ENCODE peak calls at places on chromosomes 12 and 14, in four cellular contexts. A is PC-3; N is CD8-positive, alpha-beta T cell; L is esophagus squamous epithelium. K is an unnamed sample.

GRCh38 chr14:79712302-79712950 is 498.9 kb downstream of the DIO2 start:
- DNase-seq in A (no peak), N (no peak), L (no peak), K (no peak)

GRCh38 chr14:37711499-37712475 is 116.4 kb downstream of the TTC6 start:
- DNase-seq in A (peak), N (no peak), L (no peak), K (no peak)

GRCh38 chr12:83656004-83656403 is 969.3 kb downstream of the TMTC2 start:
- DNase-seq in A (peak), N (no peak), L (no peak), K (no peak)

GRCh38 chr14:75242546-75243273 is 35.9 kb upstream of the FOS start:
- DNase-seq in A (peak), N (no peak), L (no peak), K (no peak)

GRCh38 chr12:52461693-52462092 is 9.7 kb upstream of the KRT6B start:
- DNase-seq in A (no peak), N (no peak), L (no peak), K (no peak)

GRCh38 chr14:58963873-58964597 is 224.4 kb upstream of the DAAM1 start:
- DNase-seq in A (no peak), N (no peak), L (no peak), K (no peak)

GRCh38 chr12:44672042-44672441 is 204.1 kb downstream of the NELL2 start:
- DNase-seq in A (no peak), N (no peak), L (no peak), K (no peak)

GRCh38 chr12:49054096-49054495 is 6.5 kb downstream of the KMT2D start:
- DNase-seq in A (no peak), N (no peak), L (no peak), K (no peak)

GRCh38 chr12:42364692-42365091 is 38.7 kb downstream of the PPHLN1 start:
- DNase-seq in A (no peak), N (no peak), L (no peak), K (no peak)

GRCh38 chr12:71947645-71948105 is 9.0 kb downstream of the TPH2 start:
- DNase-seq in A (peak), N (no peak), L (no peak), K (no peak)

GRCh38 chr14:69335421-69335820 is 62.7 kb downstream of the ERH start:
- DNase-seq in A (peak), N (no peak), L (no peak), K (no peak)

GRCh38 chr12:118109088-118109487 is 5.3 kb upstream of the VSIG10 start:
- DNase-seq in A (no peak), N (no peak), L (no peak), K (no peak)

GRCh38 chr14:98954347-98955000 is 317.5 kb downstream of the BCL11B start:
- DNase-seq in A (no peak), N (no peak), L (no peak), K (no peak)

GRCh38 chr12:120762093-120762492 is 36.5 kb downstream of the ACADS start:
- DNase-seq in A (no peak), N (no peak), L (no peak), K (no peak)

GRCh38 chr12:109732321-109733305 is 19.0 kb downstream of the FAM222A start:
- DNase-seq in A (no peak), N (no peak), L (no peak), K (no peak)

GRCh38 chr12:110641512-110641911 is 27.6 kb downstream of the TCTN1 start:
- DNase-seq in A (no peak), N (no peak), L (no peak), K (no peak)

GRCh38 chr12:54159140-54159539 is 29.6 kb downstream of the SMUG1 start:
- DNase-seq in A (no peak), N (no peak), L (no peak), K (peak)

GRCh38 chr12:46219892-46220655 is 48.8 kb downstream of the SLC38A1 start:
- DNase-seq in A (peak), N (peak), L (no peak), K (no peak)

GRCh38 chr14:69087061-69087461 is 65.9 kb downstream of the DCAF5 start:
- DNase-seq in A (no peak), N (no peak), L (no peak), K (no peak)

GRCh38 chr14:68518910-68519686 is 273.8 kb downstream of the ZFP36L1 start:
- DNase-seq in A (no peak), N (no peak), L (no peak), K (no peak)

GRCh38 chr12:119176267-119177055 is 2.3 kb upstream of the HSPB8 start:
- DNase-seq in A (peak), N (no peak), L (peak), K (no peak)

GRCh38 chr14:67265131-67265530 is 23.9 kb downstream of the PALS1 start:
- DNase-seq in A (peak), N (no peak), L (no peak), K (no peak)

GRCh38 chr12:132374821-132375445 is 45.5 kb upstream of the GALNT9 start:
- DNase-seq in A (no peak), N (no peak), L (no peak), K (no peak)

GRCh38 chr12:6072302-6072752 is 52.1 kb downstream of the VWF start:
- DNase-seq in A (peak), N (no peak), L (no peak), K (no peak)
- TF ChIP-seq CTCF in A (no peak), N (no peak), L (peak), K (no peak)

GRCh38 chr12:1517007-1517406 is 77.4 kb downstream of the FBXL14 start:
- DNase-seq in A (peak), N (peak), L (no peak), K (no peak)

GRCh38 chr12:1519642-1520041 is 74.7 kb downstream of the FBXL14 start:
- DNase-seq in A (no peak), N (no peak), L (no peak), K (no peak)

GRCh38 chr12:1518763-1519516 is 75.4 kb downstream of the FBXL14 start:
- DNase-seq in A (peak), N (no peak), L (no peak), K (no peak)

GRCh38 chr12:1518486-1518762 is 76.0 kb downstream of the FBXL14 start:
- DNase-seq in A (no peak), N (no peak), L (no peak), K (no peak)

DNA sequence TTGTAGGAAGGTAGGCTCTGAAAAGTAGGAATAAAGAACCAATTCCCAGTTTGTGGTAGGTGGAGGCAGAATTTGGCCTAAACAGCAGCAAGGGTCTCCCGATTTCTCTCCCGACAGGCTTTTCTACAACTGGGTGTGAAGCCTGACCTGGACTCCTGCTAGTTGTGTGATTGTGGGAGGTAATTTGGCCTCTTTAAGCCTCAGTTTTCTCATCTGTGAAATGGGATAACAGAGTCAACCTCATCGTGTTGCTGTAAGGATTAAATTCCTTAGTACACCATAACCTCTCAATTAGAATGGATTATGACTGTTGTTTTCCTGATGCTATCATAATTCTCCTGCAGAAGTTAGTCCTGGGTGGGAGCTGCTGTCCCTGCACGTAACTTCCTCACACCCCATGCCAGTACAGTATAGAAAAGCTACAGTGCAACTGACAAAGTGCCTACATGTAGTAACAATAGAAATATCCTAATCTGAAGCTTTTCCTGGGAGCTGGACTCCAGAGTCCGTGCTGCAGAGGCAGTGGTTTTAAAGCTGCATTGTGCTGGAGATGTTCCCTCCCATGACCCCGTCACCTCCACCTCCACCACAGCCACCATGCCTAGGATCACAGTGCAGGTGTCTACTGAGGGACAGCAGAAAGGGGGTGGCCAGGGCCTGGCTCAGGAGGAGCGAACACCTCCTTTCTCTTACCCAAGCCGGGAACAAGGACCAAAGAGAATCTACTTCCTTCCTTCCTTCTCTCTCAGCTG is 76.5 kb downstream of the FBXL14 start:
- DNase-seq in A (no peak), N (no peak), L (no peak), K (no peak)
- TF ChIP-seq CTCF in A (no peak), N (no peak), L (no peak), K (no peak)

GRCh38 chr14:61560323-61560722 is 135.0 kb upstream of the HIF1A start:
- DNase-seq in A (peak), N (no peak), L (no peak), K (no peak)

GRCh38 chr14:61559641-61560201 is 135.6 kb upstream of the HIF1A start:
- DNase-seq in A (no peak), N (no peak), L (no peak), K (no peak)

GRCh38 chr14:61561657-61562276 is 133.5 kb upstream of the HIF1A start:
- DNase-seq in A (peak), N (no peak), L (peak), K (no peak)

GRCh38 chr14:61562321-61563161 is 132.8 kb upstream of the HIF1A start:
- DNase-seq in A (peak), N (no peak), L (no peak), K (no peak)

DNA sequence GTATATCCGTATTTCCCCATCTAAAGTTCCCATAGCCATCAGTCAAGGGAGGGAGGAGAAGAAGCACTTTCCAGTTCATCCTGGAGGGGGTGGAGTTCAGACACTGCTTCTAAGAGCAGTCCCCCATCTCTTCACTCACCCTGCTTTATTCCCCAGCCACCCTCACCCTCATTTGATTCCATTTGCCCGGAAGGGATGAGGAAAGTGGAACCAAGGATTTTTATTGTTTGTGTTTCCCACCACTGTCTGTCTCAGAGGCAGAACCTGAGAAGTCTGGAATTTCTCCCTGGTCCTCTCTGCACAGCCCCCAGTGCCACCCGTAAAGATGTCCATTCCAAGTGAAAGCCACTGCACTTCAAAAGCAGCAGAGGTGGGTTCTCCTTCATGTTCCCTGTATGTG is 134.2 kb upstream of the HIF1A start:
- DNase-seq in A (peak), N (no peak), L (no peak), K (no peak)
- TF ChIP-seq CTCF in A (peak), N (no peak), L (no peak), K (no peak)

GRCh38 chr12:17593715-17594406 is 496.1 kb downstream of the RERGL start:
- DNase-seq in A (no peak), N (no peak), L (no peak), K (no peak)

GRCh38 chr12:17591113-17591512 is 498.9 kb downstream of the RERGL start:
- DNase-seq in A (no peak), N (no peak), L (no peak), K (no peak)

GRCh38 chr12:17592472-17592871 is 497.5 kb downstream of the RERGL start:
- DNase-seq in A (no peak), N (no peak), L (no peak), K (no peak)

GRCh38 chr12:17588968-17589367 is 501.0 kb downstream of the RERGL start:
- DNase-seq in A (peak), N (no peak), L (no peak), K (no peak)
- TF ChIP-seq CTCF in A (peak), N (no peak), L (no peak), K (no peak)

GRCh38 chr12:50265770-50266524 is 17.4 kb downstream of the LIMA1 start:
- DNase-seq in A (no peak), N (no peak), L (no peak), K (no peak)

GRCh38 chr12:50263832-50264231 is 19.5 kb downstream of the LIMA1 start:
- DNase-seq in A (no peak), N (no peak), L (no peak), K (no peak)

GRCh38 chr12:50258167-50258551 is 25.2 kb downstream of the LIMA1 start:
- DNase-seq in A (no peak), N (no peak), L (no peak), K (no peak)

GRCh38 chr12:50257226-50258166 is 25.8 kb downstream of the LIMA1 start:
- DNase-seq in A (peak), N (no peak), L (no peak), K (no peak)

DNA sequence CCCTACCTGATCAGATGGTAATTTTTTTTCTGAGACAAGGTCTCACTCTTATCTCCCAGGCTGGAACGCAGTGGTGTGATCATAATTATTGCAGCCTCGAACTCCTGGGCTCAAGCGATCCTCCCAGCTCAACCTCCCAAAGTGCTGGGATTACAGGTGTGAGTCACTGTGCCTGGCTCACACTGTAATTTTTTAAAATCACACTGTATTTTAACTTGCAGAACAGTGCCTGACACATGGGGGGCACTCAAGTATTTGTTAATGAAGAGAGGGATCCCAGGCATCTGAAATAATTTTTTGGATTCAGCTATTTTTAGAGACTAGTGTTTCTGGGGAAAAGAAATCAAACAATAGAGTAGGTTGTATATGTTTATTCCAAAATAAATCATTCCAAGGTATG is 21.7 kb downstream of the LIMA1 start:
- DNase-seq in A (peak), N (no peak), L (no peak), K (no peak)
- TF ChIP-seq CTCF in A (peak), N (no peak), L (no peak), K (no peak)

K was measured in GM13976.